ENCODE peak calls at places on chromosomes 3 and 15, in four cellular contexts. Y is IMR-90, H is mesendoderm, O is H1. W is an unnamed sample.

GRCh38 chr3:197336348-197336747 is 37.9 kb upstream of the DLG1 start:
- DNase-seq in Y (no peak), H (no peak), O (no peak), W (no peak)

GRCh38 chr3:25803833-25804232 is 13.9 kb downstream of the OXSM start:
- DNase-seq in Y (no peak), H (no peak), O (no peak), W (no peak)

GRCh38 chr3:52277972-52278509 is 408 bp downstream of the WDR82 start:
- DNase-seq in Y (no peak), H (peak), O (no peak), W (no peak)

GRCh38 chr3:77889616-77890015 is 849.7 kb downstream of the ROBO2 start:
- DNase-seq in Y (no peak), H (no peak), O (no peak), W (no peak)

GRCh38 chr15:50143255-50143860 is 24.3 kb upstream of the ATP8B4 start:
- DNase-seq in Y (no peak), H (no peak), O (no peak), W (no peak)

GRCh38 chr3:107791450-107791849 is 268.7 kb downstream of the BBX start:
- DNase-seq in Y (no peak), H (no peak), O (no peak), W (no peak)

GRCh38 chr3:42690766-42691680 is 5.7 kb downstream of the KLHL40 start:
- DNase-seq in Y (no peak), H (no peak), O (no peak), W (no peak)

GRCh38 chr3:48997714-48998637 is 7.9 kb downstream of the P4HTM start:
- DNase-seq in Y (no peak), H (peak), O (no peak), W (peak)

GRCh38 chr15:67093146-67093874 is 27.9 kb downstream of the SMAD3 start:
- DNase-seq in Y (no peak), H (no peak), O (no peak), W (no peak)

GRCh38 chr3:30082652-30083051 is 523.7 kb upstream of the TGFBR2 start:
- DNase-seq in Y (no peak), H (no peak), O (no peak), W (peak)

GRCh38 chr15:66567897-66568296 is 2.1 kb upstream of the LCTL start:
- DNase-seq in Y (no peak), H (no peak), O (no peak), W (no peak)

GRCh38 chr15:37574985-37575384 is 359.5 kb upstream of the TMCO5A start:
- DNase-seq in Y (no peak), H (peak), O (no peak), W (no peak)

GRCh38 chr15:57330619-57331018 is 45.7 kb upstream of the CGNL1 start:
- DNase-seq in Y (peak), H (no peak), O (no peak), W (no peak)

GRCh38 chr15:63402498-63403253 is 21.0 kb upstream of the CA12 start:
- DNase-seq in Y (peak), H (peak), O (no peak), W (no peak)

GRCh38 chr3:114872056-114872455 is 275.0 kb downstream of the ZBTB20 start:
- DNase-seq in Y (peak), H (no peak), O (no peak), W (no peak)

DNA sequence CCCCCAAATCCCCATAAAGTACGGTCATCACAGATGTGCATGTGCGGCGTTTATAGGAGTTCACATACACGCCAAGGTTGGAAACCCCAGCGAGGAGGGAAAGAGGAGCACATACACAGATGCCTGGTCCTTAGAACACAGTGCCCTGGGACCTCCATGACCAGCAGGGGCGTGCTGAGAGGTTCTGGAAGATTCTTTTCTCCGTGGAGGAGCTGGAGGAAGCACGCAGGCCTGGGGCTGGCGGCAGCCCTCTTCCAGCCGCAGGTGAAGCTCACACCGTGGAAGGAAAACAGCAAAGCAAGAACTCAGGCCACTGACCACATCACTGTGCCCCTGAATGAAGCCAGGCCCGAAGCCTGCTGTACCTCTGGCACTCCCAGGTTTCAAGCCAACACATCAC is 61.0 kb upstream of the SEC61A1 start:
- DNase-seq in Y (no peak), H (no peak), O (no peak), W (no peak)
- H3K23ac ChIP-seq in Y (no peak), H (no peak), O (no peak), W (no peak)

GRCh38 chr3:105527538-105527937 is 160.8 kb downstream of the ALCAM start:
- DNase-seq in Y (no peak), H (no peak), O (no peak), W (no peak)
- H3K56ac ChIP-seq in Y (no peak), H (no peak), O (no peak), W (no peak)

GRCh38 chr3:9914559-9915251 is 2.2 kb upstream of the IL17RC start:
- DNase-seq in Y (no peak), H (no peak), O (no peak), W (peak)
- H3K23ac ChIP-seq in Y (peak), H (no peak), O (no peak), W (no peak)

DNA sequence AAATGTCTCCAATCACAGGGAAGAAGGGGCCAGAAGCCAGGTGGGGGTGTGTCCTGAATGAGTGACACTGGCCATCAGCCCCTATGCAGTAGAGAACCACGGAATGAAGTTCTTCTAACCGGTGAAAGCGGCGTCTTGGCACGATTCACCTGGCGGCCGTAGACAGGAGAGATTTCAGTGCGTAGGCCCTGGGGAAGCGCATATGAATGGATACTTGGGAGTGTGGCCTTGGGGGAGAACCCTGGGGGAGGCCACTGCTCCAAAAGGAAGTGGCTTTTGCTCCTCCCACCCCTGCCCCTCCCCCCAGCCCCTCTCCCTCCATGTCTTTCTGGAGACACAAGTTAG is 43.6 kb downstream of the RBPMS2 start:
- DNase-seq in Y (no peak), H (peak), O (peak), W (peak)
- H3K56ac ChIP-seq in Y (no peak), H (no peak), O (peak), W (no peak)

GRCh38 chr3:70374179-70374578 is 61.7 kb upstream of the MDFIC2 start:
- DNase-seq in Y (no peak), H (no peak), O (no peak), W (no peak)
- H3K23ac ChIP-seq in Y (no peak), H (no peak), O (no peak), W (no peak)

DNA sequence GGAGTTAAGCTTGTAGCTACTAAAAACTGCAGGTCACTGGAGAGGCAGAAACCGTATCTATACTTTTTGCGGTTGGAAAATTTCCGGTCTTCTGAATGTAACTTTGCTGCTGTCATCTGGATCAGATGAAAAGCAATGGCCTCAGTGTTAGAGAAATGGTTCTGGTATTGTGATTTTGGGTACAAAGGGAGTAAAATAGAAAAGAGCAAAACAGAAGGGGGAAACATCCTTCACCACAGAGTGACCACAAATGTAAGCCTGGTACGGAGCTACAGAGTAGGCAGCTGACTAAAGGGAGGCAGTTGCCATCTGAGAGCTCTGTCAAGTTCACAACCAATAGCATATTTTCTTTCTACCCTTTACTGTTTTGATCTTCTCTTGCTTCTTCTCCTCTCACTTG is 5.6 kb downstream of the CD96 start:
- DNase-seq in Y (no peak), H (no peak), O (no peak), W (no peak)
- H3K56ac ChIP-seq in Y (no peak), H (no peak), O (no peak), W (no peak)

GRCh38 chr3:46987485-46988401 is 8.3 kb downstream of the NBEAL2 start:
- DNase-seq in Y (no peak), H (peak), O (no peak), W (peak)
- H3K23ac ChIP-seq in Y (no peak), H (peak), O (no peak), W (no peak)